ENCODE peak calls at places on chromosomes 5 and 9, in five cellular contexts. One of them, this sample, is unnamed.

GRCh38 chr9:65432051-65432450 is 147.0 kb upstream of the FOXD4L5 start:
- DNase-seq in activated T-helper 1 cell treated with anti-CD3 and anti-CD28 coated beads, Interleukin-12 subunit alpha, Interleukin-12 subunit beta, Interleukin-2, Interleukin-4 antibody, amounts not matched to agents 30 ng/mL and 10 ng/mL and 1 ng/mL, durations not matched to agents 14 hours and 24 hours and 36 hours: no peak
- DNase-seq in NCI-H146: no peak
- DNase-seq in cardiac fibroblast: no peak
- DNase-seq in NB4: no peak
- DNase-seq in this sample: no peak

GRCh38 chr5:153469423-153469822 is 21.0 kb upstream of the GRIA1 start:
- DNase-seq in activated T-helper 1 cell treated with anti-CD3 and anti-CD28 coated beads, Interleukin-12 subunit alpha, Interleukin-12 subunit beta, Interleukin-2, Interleukin-4 antibody, amounts not matched to agents 30 ng/mL and 10 ng/mL and 1 ng/mL, durations not matched to agents 14 hours and 24 hours and 36 hours: no peak
- DNase-seq in NB4: no peak
- DNase-seq in cardiac fibroblast: no peak
- DNase-seq in NCI-H146: no peak
- DNase-seq in this sample: no peak

GRCh38 chr9:22037954-22038690 is 29.0 kb upstream of the CDKN2B start:
- DNase-seq in NCI-H146: peak; percentile 24
- DNase-seq in activated T-helper 1 cell treated with anti-CD3 and anti-CD28 coated beads, Interleukin-12 subunit alpha, Interleukin-12 subunit beta, Interleukin-2, Interleukin-4 antibody, amounts not matched to agents 30 ng/mL and 10 ng/mL and 1 ng/mL, durations not matched to agents 14 hours and 24 hours and 36 hours: no peak
- DNase-seq in NB4: no peak
- DNase-seq in cardiac fibroblast: peak; percentile 60
- DNase-seq in this sample: no peak

GRCh38 chr5:134592141-134592746 is 40.4 kb downstream of the SAR1B start:
- DNase-seq in NCI-H146: no peak
- DNase-seq in NB4: no peak
- DNase-seq in activated T-helper 1 cell treated with anti-CD3 and anti-CD28 coated beads, Interleukin-12 subunit alpha, Interleukin-12 subunit beta, Interleukin-2, Interleukin-4 antibody, amounts not matched to agents 30 ng/mL and 10 ng/mL and 1 ng/mL, durations not matched to agents 14 hours and 24 hours and 36 hours: no peak
- DNase-seq in cardiac fibroblast: peak; percentile 38
- DNase-seq in this sample: no peak

GRCh38 chr5:157511656-157512644 is 51.9 kb downstream of the NIPAL4 start:
- DNase-seq in activated T-helper 1 cell treated with anti-CD3 and anti-CD28 coated beads, Interleukin-12 subunit alpha, Interleukin-12 subunit beta, Interleukin-2, Interleukin-4 antibody, amounts not matched to agents 30 ng/mL and 10 ng/mL and 1 ng/mL, durations not matched to agents 14 hours and 24 hours and 36 hours: no peak
- DNase-seq in NCI-H146: no peak
- DNase-seq in NB4: peak; percentile 25
- DNase-seq in cardiac fibroblast: peak; percentile 99
- DNase-seq in this sample: peak; percentile 89

GRCh38 chr9:105531530-105531929 is 26.4 kb upstream of the FKTN start:
- DNase-seq in cardiac fibroblast: no peak
- DNase-seq in activated T-helper 1 cell treated with anti-CD3 and anti-CD28 coated beads, Interleukin-12 subunit alpha, Interleukin-12 subunit beta, Interleukin-2, Interleukin-4 antibody, amounts not matched to agents 30 ng/mL and 10 ng/mL and 1 ng/mL, durations not matched to agents 14 hours and 24 hours and 36 hours: no peak
- DNase-seq in NB4: no peak
- DNase-seq in NCI-H146: no peak
- DNase-seq in this sample: no peak

GRCh38 chr5:123035320-123035949 is 1.1 kb downstream of the PPIC start:
- DNase-seq in activated T-helper 1 cell treated with anti-CD3 and anti-CD28 coated beads, Interleukin-12 subunit alpha, Interleukin-12 subunit beta, Interleukin-2, Interleukin-4 antibody, amounts not matched to agents 30 ng/mL and 10 ng/mL and 1 ng/mL, durations not matched to agents 14 hours and 24 hours and 36 hours: no peak
- DNase-seq in NCI-H146: no peak
- DNase-seq in cardiac fibroblast: peak; percentile 25
- DNase-seq in NB4: no peak
- DNase-seq in this sample: peak; percentile 57

GRCh38 chr9:134488251-134488900 is 153.2 kb upstream of the COL5A1 start:
- DNase-seq in NB4: no peak
- DNase-seq in NCI-H146: no peak
- DNase-seq in cardiac fibroblast: peak; percentile 55
- DNase-seq in activated T-helper 1 cell treated with anti-CD3 and anti-CD28 coated beads, Interleukin-12 subunit alpha, Interleukin-12 subunit beta, Interleukin-2, Interleukin-4 antibody, amounts not matched to agents 30 ng/mL and 10 ng/mL and 1 ng/mL, durations not matched to agents 14 hours and 24 hours and 36 hours: no peak
- DNase-seq in this sample: no peak

GRCh38 chr9:132372177-132373095 is 17.6 kb upstream of the SETX start:
- DNase-seq in NB4: peak; percentile 40
- DNase-seq in cardiac fibroblast: peak; percentile 84
- DNase-seq in activated T-helper 1 cell treated with anti-CD3 and anti-CD28 coated beads, Interleukin-12 subunit alpha, Interleukin-12 subunit beta, Interleukin-2, Interleukin-4 antibody, amounts not matched to agents 30 ng/mL and 10 ng/mL and 1 ng/mL, durations not matched to agents 14 hours and 24 hours and 36 hours: no peak
- DNase-seq in NCI-H146: no peak
- DNase-seq in this sample: peak; percentile 12

GRCh38 chr5:131635755-131636479 is 888 bp upstream of the RAPGEF6 start:
- DNase-seq in NCI-H146: peak; percentile 33
- DNase-seq in activated T-helper 1 cell treated with anti-CD3 and anti-CD28 coated beads, Interleukin-12 subunit alpha, Interleukin-12 subunit beta, Interleukin-2, Interleukin-4 antibody, amounts not matched to agents 30 ng/mL and 10 ng/mL and 1 ng/mL, durations not matched to agents 14 hours and 24 hours and 36 hours: no peak
- DNase-seq in NB4: peak; percentile 45
- DNase-seq in cardiac fibroblast: peak; percentile 36
- DNase-seq in this sample: peak; percentile 8

GRCh38 chr5:6603643-6604042 is 29.2 kb downstream of the NSUN2 start:
- DNase-seq in NCI-H146: no peak
- DNase-seq in cardiac fibroblast: no peak
- DNase-seq in NB4: no peak
- DNase-seq in activated T-helper 1 cell treated with anti-CD3 and anti-CD28 coated beads, Interleukin-12 subunit alpha, Interleukin-12 subunit beta, Interleukin-2, Interleukin-4 antibody, amounts not matched to agents 30 ng/mL and 10 ng/mL and 1 ng/mL, durations not matched to agents 14 hours and 24 hours and 36 hours: no peak
- DNase-seq in this sample: no peak

GRCh38 chr5:150638488-150639316 is 1.8 kb upstream of the SYNPO start:
- DNase-seq in NB4: no peak
- DNase-seq in NCI-H146: no peak
- DNase-seq in cardiac fibroblast: no peak
- DNase-seq in activated T-helper 1 cell treated with anti-CD3 and anti-CD28 coated beads, Interleukin-12 subunit alpha, Interleukin-12 subunit beta, Interleukin-2, Interleukin-4 antibody, amounts not matched to agents 30 ng/mL and 10 ng/mL and 1 ng/mL, durations not matched to agents 14 hours and 24 hours and 36 hours: no peak
- DNase-seq in this sample: no peak

GRCh38 chr9:581673-582497 is 259.6 kb upstream of the DMRT1 start:
- DNase-seq in activated T-helper 1 cell treated with anti-CD3 and anti-CD28 coated beads, Interleukin-12 subunit alpha, Interleukin-12 subunit beta, Interleukin-2, Interleukin-4 antibody, amounts not matched to agents 30 ng/mL and 10 ng/mL and 1 ng/mL, durations not matched to agents 14 hours and 24 hours and 36 hours: no peak
- DNase-seq in NCI-H146: no peak
- DNase-seq in NB4: peak; percentile 69
- DNase-seq in cardiac fibroblast: no peak
- DNase-seq in this sample: peak; percentile 19

GRCh38 chr5:8517461-8517860 is 648.5 kb downstream of the MTRR start:
- DNase-seq in NCI-H146: no peak
- DNase-seq in cardiac fibroblast: no peak
- DNase-seq in NB4: peak; percentile 66
- DNase-seq in activated T-helper 1 cell treated with anti-CD3 and anti-CD28 coated beads, Interleukin-12 subunit alpha, Interleukin-12 subunit beta, Interleukin-2, Interleukin-4 antibody, amounts not matched to agents 30 ng/mL and 10 ng/mL and 1 ng/mL, durations not matched to agents 14 hours and 24 hours and 36 hours: no peak
- DNase-seq in this sample: no peak

GRCh38 chr9:75896193-75896592 is 5.7 kb downstream of the PCSK5 start:
- DNase-seq in cardiac fibroblast: peak; percentile 49
- DNase-seq in NCI-H146: no peak
- DNase-seq in activated T-helper 1 cell treated with anti-CD3 and anti-CD28 coated beads, Interleukin-12 subunit alpha, Interleukin-12 subunit beta, Interleukin-2, Interleukin-4 antibody, amounts not matched to agents 30 ng/mL and 10 ng/mL and 1 ng/mL, durations not matched to agents 14 hours and 24 hours and 36 hours: no peak
- DNase-seq in NB4: no peak
- DNase-seq in this sample: no peak

GRCh38 chr9:89372230-89372816 is 54.0 kb downstream of the SECISBP2 start:
- DNase-seq in NCI-H146: no peak
- DNase-seq in cardiac fibroblast: no peak
- DNase-seq in NB4: peak; percentile 36
- DNase-seq in activated T-helper 1 cell treated with anti-CD3 and anti-CD28 coated beads, Interleukin-12 subunit alpha, Interleukin-12 subunit beta, Interleukin-2, Interleukin-4 antibody, amounts not matched to agents 30 ng/mL and 10 ng/mL and 1 ng/mL, durations not matched to agents 14 hours and 24 hours and 36 hours: peak; percentile 27
- DNase-seq in this sample: no peak

GRCh38 chr5:111641533-111642230 is 115.3 kb downstream of the NREP start:
- DNase-seq in NB4: no peak
- DNase-seq in NCI-H146: no peak
- DNase-seq in cardiac fibroblast: peak; percentile 46
- DNase-seq in activated T-helper 1 cell treated with anti-CD3 and anti-CD28 coated beads, Interleukin-12 subunit alpha, Interleukin-12 subunit beta, Interleukin-2, Interleukin-4 antibody, amounts not matched to agents 30 ng/mL and 10 ng/mL and 1 ng/mL, durations not matched to agents 14 hours and 24 hours and 36 hours: no peak
- DNase-seq in this sample: peak; percentile 25

GRCh38 chr5:141605523-141606277 is 13.1 kb downstream of the DIAPH1 start:
- DNase-seq in NCI-H146: no peak
- DNase-seq in cardiac fibroblast: peak; percentile 80
- DNase-seq in NB4: peak; percentile 97
- DNase-seq in activated T-helper 1 cell treated with anti-CD3 and anti-CD28 coated beads, Interleukin-12 subunit alpha, Interleukin-12 subunit beta, Interleukin-2, Interleukin-4 antibody, amounts not matched to agents 30 ng/mL and 10 ng/mL and 1 ng/mL, durations not matched to agents 14 hours and 24 hours and 36 hours: peak; percentile 76
- DNase-seq in this sample: no peak

GRCh38 chr5:77239126-77239741 is 28.8 kb downstream of the PDE8B start:
- DNase-seq in cardiac fibroblast: peak; percentile 29
- DNase-seq in activated T-helper 1 cell treated with anti-CD3 and anti-CD28 coated beads, Interleukin-12 subunit alpha, Interleukin-12 subunit beta, Interleukin-2, Interleukin-4 antibody, amounts not matched to agents 30 ng/mL and 10 ng/mL and 1 ng/mL, durations not matched to agents 14 hours and 24 hours and 36 hours: no peak
- DNase-seq in NCI-H146: no peak
- DNase-seq in NB4: peak; percentile 36
- DNase-seq in this sample: peak; percentile 16

GRCh38 chr9:129962889-129963703 is 79.9 kb downstream of the FNBP1 start:
- DNase-seq in NB4: peak; percentile 51
- DNase-seq in activated T-helper 1 cell treated with anti-CD3 and anti-CD28 coated beads, Interleukin-12 subunit alpha, Interleukin-12 subunit beta, Interleukin-2, Interleukin-4 antibody, amounts not matched to agents 30 ng/mL and 10 ng/mL and 1 ng/mL, durations not matched to agents 14 hours and 24 hours and 36 hours: peak; percentile 70
- DNase-seq in cardiac fibroblast: peak; percentile 71
- DNase-seq in NCI-H146: peak; percentile 2
- DNase-seq in this sample: peak; percentile 26

GRCh38 chr9:69421908-69422801 is 97.1 kb downstream of the ENTREP1 start:
- DNase-seq in cardiac fibroblast: peak; percentile 71
- DNase-seq in NB4: peak; percentile 51
- DNase-seq in activated T-helper 1 cell treated with anti-CD3 and anti-CD28 coated beads, Interleukin-12 subunit alpha, Interleukin-12 subunit beta, Interleukin-2, Interleukin-4 antibody, amounts not matched to agents 30 ng/mL and 10 ng/mL and 1 ng/mL, durations not matched to agents 14 hours and 24 hours and 36 hours: peak; percentile 31
- DNase-seq in NCI-H146: peak; percentile 63
- DNase-seq in this sample: peak; percentile 83

GRCh38 chr9:89814340-89815040 is 209.7 kb downstream of the GADD45G start:
- DNase-seq in cardiac fibroblast: no peak
- DNase-seq in activated T-helper 1 cell treated with anti-CD3 and anti-CD28 coated beads, Interleukin-12 subunit alpha, Interleukin-12 subunit beta, Interleukin-2, Interleukin-4 antibody, amounts not matched to agents 30 ng/mL and 10 ng/mL and 1 ng/mL, durations not matched to agents 14 hours and 24 hours and 36 hours: no peak
- DNase-seq in NB4: no peak
- DNase-seq in NCI-H146: peak; percentile 21
- DNase-seq in this sample: no peak

GRCh38 chr9:12391839-12392509 is 301.2 kb upstream of the TYRP1 start:
- DNase-seq in NCI-H146: peak; percentile 22
- DNase-seq in cardiac fibroblast: no peak
- DNase-seq in activated T-helper 1 cell treated with anti-CD3 and anti-CD28 coated beads, Interleukin-12 subunit alpha, Interleukin-12 subunit beta, Interleukin-2, Interleukin-4 antibody, amounts not matched to agents 30 ng/mL and 10 ng/mL and 1 ng/mL, durations not matched to agents 14 hours and 24 hours and 36 hours: no peak
- DNase-seq in NB4: no peak
- DNase-seq in this sample: no peak

GRCh38 chr5:113612060-113612496 is 98.6 kb downstream of the YTHDC2 start:
- DNase-seq in NCI-H146: peak; percentile 42
- DNase-seq in activated T-helper 1 cell treated with anti-CD3 and anti-CD28 coated beads, Interleukin-12 subunit alpha, Interleukin-12 subunit beta, Interleukin-2, Interleukin-4 antibody, amounts not matched to agents 30 ng/mL and 10 ng/mL and 1 ng/mL, durations not matched to agents 14 hours and 24 hours and 36 hours: no peak
- DNase-seq in NB4: peak; percentile 46
- DNase-seq in cardiac fibroblast: peak; percentile 63
- DNase-seq in this sample: peak; percentile 65

GRCh38 chr5:32753765-32754164 is 42.6 kb downstream of the NPR3 start:
- DNase-seq in NCI-H146: no peak
- DNase-seq in NB4: no peak
- DNase-seq in activated T-helper 1 cell treated with anti-CD3 and anti-CD28 coated beads, Interleukin-12 subunit alpha, Interleukin-12 subunit beta, Interleukin-2, Interleukin-4 antibody, amounts not matched to agents 30 ng/mL and 10 ng/mL and 1 ng/mL, durations not matched to agents 14 hours and 24 hours and 36 hours: no peak
- DNase-seq in cardiac fibroblast: no peak
- DNase-seq in this sample: peak; percentile 16

GRCh38 chr9:123658792-123659191 is 271.1 kb downstream of the DENND1A start:
- DNase-seq in NCI-H146: no peak
- DNase-seq in activated T-helper 1 cell treated with anti-CD3 and anti-CD28 coated beads, Interleukin-12 subunit alpha, Interleukin-12 subunit beta, Interleukin-2, Interleukin-4 antibody, amounts not matched to agents 30 ng/mL and 10 ng/mL and 1 ng/mL, durations not matched to agents 14 hours and 24 hours and 36 hours: no peak
- DNase-seq in NB4: peak; percentile 63
- DNase-seq in cardiac fibroblast: peak; percentile 16
- DNase-seq in this sample: no peak

GRCh38 chr9:127724012-127724411 is 8.1 kb downstream of the TTC16 start:
- DNase-seq in cardiac fibroblast: no peak
- DNase-seq in NB4: no peak
- DNase-seq in NCI-H146: no peak
- DNase-seq in activated T-helper 1 cell treated with anti-CD3 and anti-CD28 coated beads, Interleukin-12 subunit alpha, Interleukin-12 subunit beta, Interleukin-2, Interleukin-4 antibody, amounts not matched to agents 30 ng/mL and 10 ng/mL and 1 ng/mL, durations not matched to agents 14 hours and 24 hours and 36 hours: no peak
- DNase-seq in this sample: no peak

GRCh38 chr9:138025417-138025816 is 147.8 kb downstream of the CACNA1B start:
- DNase-seq in activated T-helper 1 cell treated with anti-CD3 and anti-CD28 coated beads, Interleukin-12 subunit alpha, Interleukin-12 subunit beta, Interleukin-2, Interleukin-4 antibody, amounts not matched to agents 30 ng/mL and 10 ng/mL and 1 ng/mL, durations not matched to agents 14 hours and 24 hours and 36 hours: no peak
- DNase-seq in NB4: no peak
- DNase-seq in NCI-H146: no peak
- DNase-seq in cardiac fibroblast: no peak
- DNase-seq in this sample: no peak

GRCh38 chr5:172676914-172677475 is 35.9 kb downstream of the NEURL1B start:
- DNase-seq in NCI-H146: no peak
- DNase-seq in NB4: no peak
- DNase-seq in cardiac fibroblast: no peak
- DNase-seq in activated T-helper 1 cell treated with anti-CD3 and anti-CD28 coated beads, Interleukin-12 subunit alpha, Interleukin-12 subunit beta, Interleukin-2, Interleukin-4 antibody, amounts not matched to agents 30 ng/mL and 10 ng/mL and 1 ng/mL, durations not matched to agents 14 hours and 24 hours and 36 hours: no peak
- DNase-seq in this sample: no peak

GRCh38 chr9:125493861-125494554 is 213.0 kb downstream of the MAPKAP1 start:
- DNase-seq in NCI-H146: no peak
- DNase-seq in NB4: no peak
- DNase-seq in cardiac fibroblast: no peak
- DNase-seq in activated T-helper 1 cell treated with anti-CD3 and anti-CD28 coated beads, Interleukin-12 subunit alpha, Interleukin-12 subunit beta, Interleukin-2, Interleukin-4 antibody, amounts not matched to agents 30 ng/mL and 10 ng/mL and 1 ng/mL, durations not matched to agents 14 hours and 24 hours and 36 hours: no peak
- DNase-seq in this sample: no peak

GRCh38 chr5:133842846-133843725 is 125.3 kb downstream of the C5orf15 start:
- DNase-seq in activated T-helper 1 cell treated with anti-CD3 and anti-CD28 coated beads, Interleukin-12 subunit alpha, Interleukin-12 subunit beta, Interleukin-2, Interleukin-4 antibody, amounts not matched to agents 30 ng/mL and 10 ng/mL and 1 ng/mL, durations not matched to agents 14 hours and 24 hours and 36 hours: no peak
- DNase-seq in NB4: no peak
- DNase-seq in NCI-H146: no peak
- DNase-seq in cardiac fibroblast: no peak
- DNase-seq in this sample: no peak